ENCODE peak calls at places on chromosomes 2 and 18, in nine cellular contexts. One of them, this sample, is unnamed.
A peak's percentile ranks its signal among the peaks of the same experiment; 100 is the strongest.

GRCh38 chr2:64942693-64943092 is 46.5 kb upstream of the SLC1A4 start:
- DNase-seq in RPMI8226: no peak
- DNase-seq in cardiac muscle cell: no peak
- DNase-seq in amniotic stem cell: no peak
- DNase-seq in spleen: no peak
- DNase-seq in omental fat pad: no peak
- DNase-seq in GM23248: no peak
- DNase-seq in Caki2: peak; percentile 26
- DNase-seq in activated T-cell treated with anti-CD3 and anti-CD28 coated beads for 4 hours: no peak
- DNase-seq in this sample: no peak

GRCh38 chr2:203534486-203535077 is 519 bp downstream of the RAPH1 start:
- DNase-seq in RPMI8226: peak; percentile 49
- DNase-seq in cardiac muscle cell: peak; percentile 78
- DNase-seq in amniotic stem cell: no peak
- DNase-seq in spleen: peak; percentile 81
- DNase-seq in omental fat pad: no peak
- DNase-seq in GM23248: peak; percentile 59
- DNase-seq in Caki2: no peak
- DNase-seq in activated T-cell treated with anti-CD3 and anti-CD28 coated beads for 4 hours: peak; percentile 10
- DNase-seq in this sample: peak; percentile 85

GRCh38 chr2:19504400-19505198 is 146.2 kb upstream of the OSR1 start:
- DNase-seq in RPMI8226: no peak
- DNase-seq in cardiac muscle cell: no peak
- DNase-seq in amniotic stem cell: no peak
- DNase-seq in spleen: no peak
- DNase-seq in omental fat pad: no peak
- DNase-seq in GM23248: no peak
- DNase-seq in Caki2: peak; percentile 92
- DNase-seq in activated T-cell treated with anti-CD3 and anti-CD28 coated beads for 4 hours: no peak
- DNase-seq in this sample: no peak

GRCh38 chr2:44051948-44052347 is 56.2 kb upstream of the LRPPRC start:
- DNase-seq in RPMI8226: no peak
- DNase-seq in cardiac muscle cell: no peak
- DNase-seq in amniotic stem cell: no peak
- DNase-seq in spleen: no peak
- DNase-seq in omental fat pad: no peak
- DNase-seq in GM23248: no peak
- DNase-seq in Caki2: no peak
- DNase-seq in activated T-cell treated with anti-CD3 and anti-CD28 coated beads for 4 hours: no peak
- DNase-seq in this sample: no peak

GRCh38 chr2:227153766-227154486 is 10.1 kb downstream of the COL4A4 start:
- DNase-seq in RPMI8226: no peak
- DNase-seq in cardiac muscle cell: no peak
- DNase-seq in amniotic stem cell: no peak
- DNase-seq in spleen: no peak
- DNase-seq in omental fat pad: no peak
- DNase-seq in GM23248: no peak
- DNase-seq in Caki2: peak; percentile 19
- DNase-seq in activated T-cell treated with anti-CD3 and anti-CD28 coated beads for 4 hours: no peak
- DNase-seq in this sample: no peak

GRCh38 chr18:49563701-49564100 is 1.8 kb downstream of the LIPG start:
- DNase-seq in RPMI8226: no peak
- DNase-seq in cardiac muscle cell: no peak
- DNase-seq in amniotic stem cell: no peak
- DNase-seq in spleen: no peak
- DNase-seq in omental fat pad: no peak
- DNase-seq in GM23248: no peak
- DNase-seq in Caki2: no peak
- DNase-seq in activated T-cell treated with anti-CD3 and anti-CD28 coated beads for 4 hours: no peak
- DNase-seq in this sample: no peak

GRCh38 chr2:109244750-109245382 is 115.9 kb downstream of the SH3RF3 start:
- DNase-seq in RPMI8226: peak; percentile 68
- DNase-seq in cardiac muscle cell: no peak
- DNase-seq in amniotic stem cell: no peak
- DNase-seq in spleen: peak; percentile 47
- DNase-seq in omental fat pad: no peak
- DNase-seq in GM23248: no peak
- DNase-seq in Caki2: no peak
- DNase-seq in activated T-cell treated with anti-CD3 and anti-CD28 coated beads for 4 hours: no peak
- DNase-seq in this sample: no peak

GRCh38 chr2:47108638-47109372 is 46.3 kb downstream of the STPG4 start:
- DNase-seq in RPMI8226: no peak
- DNase-seq in cardiac muscle cell: no peak
- DNase-seq in amniotic stem cell: no peak
- DNase-seq in spleen: no peak
- DNase-seq in omental fat pad: no peak
- DNase-seq in GM23248: peak; percentile 48
- DNase-seq in Caki2: peak; percentile 71
- DNase-seq in activated T-cell treated with anti-CD3 and anti-CD28 coated beads for 4 hours: no peak
- DNase-seq in this sample: no peak

GRCh38 chr18:48589797-48590519 is 51.1 kb downstream of the CTIF start:
- DNase-seq in RPMI8226: no peak
- DNase-seq in cardiac muscle cell: no peak
- DNase-seq in amniotic stem cell: no peak
- DNase-seq in spleen: peak; percentile 22
- DNase-seq in omental fat pad: no peak
- DNase-seq in GM23248: peak; percentile 27
- DNase-seq in Caki2: no peak
- DNase-seq in activated T-cell treated with anti-CD3 and anti-CD28 coated beads for 4 hours: no peak
- DNase-seq in this sample: peak; percentile 87

GRCh38 chr2:105775809-105776559 is 31.3 kb downstream of the NCK2 start:
- DNase-seq in RPMI8226: no peak
- DNase-seq in cardiac muscle cell: no peak
- DNase-seq in amniotic stem cell: no peak
- DNase-seq in spleen: peak; percentile 91
- DNase-seq in omental fat pad: no peak
- DNase-seq in GM23248: no peak
- DNase-seq in Caki2: no peak
- DNase-seq in activated T-cell treated with anti-CD3 and anti-CD28 coated beads for 4 hours: no peak
- DNase-seq in this sample: peak; percentile 44

GRCh38 chr2:227415538-227416424 is 28.0 kb upstream of the SCYGR1 start:
- DNase-seq in RPMI8226: peak; percentile 71
- DNase-seq in cardiac muscle cell: no peak
- DNase-seq in amniotic stem cell: peak; percentile 59
- DNase-seq in spleen: peak; percentile 80
- DNase-seq in omental fat pad: no peak
- DNase-seq in GM23248: peak; percentile 89
- DNase-seq in Caki2: peak; percentile 38
- DNase-seq in activated T-cell treated with anti-CD3 and anti-CD28 coated beads for 4 hours: no peak
- DNase-seq in this sample: peak; percentile 87

GRCh38 chr2:226423498-226423960 is 376.1 kb downstream of the IRS1 start:
- DNase-seq in RPMI8226: peak; percentile 30
- DNase-seq in cardiac muscle cell: no peak
- DNase-seq in amniotic stem cell: no peak
- DNase-seq in spleen: peak; percentile 83
- DNase-seq in omental fat pad: no peak
- DNase-seq in GM23248: peak; percentile 59
- DNase-seq in Caki2: no peak
- DNase-seq in activated T-cell treated with anti-CD3 and anti-CD28 coated beads for 4 hours: peak; percentile 6
- DNase-seq in this sample: peak; percentile 59

GRCh38 chr2:230694241-230694640 is 18.4 kb upstream of the CAB39 start:
- DNase-seq in RPMI8226: no peak
- DNase-seq in cardiac muscle cell: no peak
- DNase-seq in amniotic stem cell: no peak
- DNase-seq in spleen: no peak
- DNase-seq in omental fat pad: no peak
- DNase-seq in GM23248: no peak
- DNase-seq in Caki2: no peak
- DNase-seq in activated T-cell treated with anti-CD3 and anti-CD28 coated beads for 4 hours: no peak
- DNase-seq in this sample: no peak

This sample was measured in posterior vena cava.